ENCODE peak calls at places on chromosomes 7 and 10, in eight cellular contexts. S, D, O, F, V, C, G and M are unnamed samples.

GRCh38 chr7:82428186-82428961 is 15.2 kb downstream of the CACNA2D1 start:
- DNase-seq in V (peak; percentile 72), S (no peak), G (no peak), D (no peak), O (no peak), C (no peak), F (no peak), M (peak; percentile 77)

GRCh38 chr7:144391014-144391413 is 12.5 kb downstream of the NOBOX start:
- DNase-seq in G (no peak), D (no peak), F (no peak), C (no peak), S (no peak), V (no peak), O (no peak), M (no peak)

GRCh38 chr10:70302292-70302691 is 18.5 kb upstream of the NPFFR1 start:
- DNase-seq in D (no peak), C (no peak), G (no peak), S (no peak), F (no peak), V (peak; percentile 34), O (no peak), M (no peak)

GRCh38 chr10:117609095-117609821 is 66.7 kb downstream of the EMX2 start:
- DNase-seq in D (no peak), C (no peak), F (no peak), G (no peak), S (no peak), O (no peak), V (peak; percentile 62), M (peak; percentile 53)

GRCh38 chr7:118731854-118732253 is 507.4 kb downstream of the ANKRD7 start:
- DNase-seq in V (no peak), S (peak; percentile 4), O (no peak), G (no peak), D (peak; percentile 36), C (no peak), F (no peak), M (no peak)

GRCh38 chr7:23593706-23594105 is 3.5 kb upstream of the CCDC126 start:
- DNase-seq in C (no peak), S (no peak), F (no peak), O (no peak), D (peak; percentile 41), V (no peak), G (no peak), M (no peak)

GRCh38 chr7:37100735-37101331 is 347.8 kb downstream of the ELMO1 start:
- DNase-seq in C (no peak), D (no peak), F (no peak), O (no peak), V (no peak), G (no peak), S (no peak), M (no peak)

GRCh38 chr7:123004931-123005330 is 9.4 kb upstream of the TAS2R16 start:
- DNase-seq in S (no peak), F (no peak), D (no peak), C (no peak), G (no peak), O (no peak), V (peak; percentile 70), M (peak; percentile 29)

GRCh38 chr10:15472431-15473400 is 101.6 kb upstream of the FAM171A1 start:
- DNase-seq in C (no peak), F (no peak), V (peak; percentile 85), O (no peak), D (no peak), G (no peak), S (peak; percentile 63), M (peak; percentile 98)

GRCh38 chr10:76111986-76112825 is 680.8 kb downstream of the LRMDA start:
- DNase-seq in D (no peak), O (no peak), V (no peak), C (no peak), G (no peak), F (no peak), S (peak; percentile 73), M (no peak)

GRCh38 chr10:60414111-60414510 is 24.4 kb upstream of the ANK3 start:
- DNase-seq in D (no peak), F (no peak), G (no peak), S (no peak), O (no peak), V (peak; percentile 36), C (no peak), M (no peak)

GRCh38 chr10:60048146-60048545 is 141.8 kb upstream of the CCDC6 start:
- DNase-seq in V (peak; percentile 43), O (no peak), F (no peak), D (no peak), G (no peak), S (peak; percentile 85), C (no peak), M (peak; percentile 15)

GRCh38 chr7:92777993-92778392 is 58.4 kb downstream of the CDK6 start:
- DNase-seq in V (no peak), C (no peak), F (no peak), O (no peak), S (no peak), D (no peak), G (no peak), M (no peak)

GRCh38 chr10:11382187-11382586 is 229.3 kb downstream of the USP6NL start:
- DNase-seq in G (no peak), S (no peak), C (no peak), D (no peak), V (no peak), O (no peak), F (no peak), M (no peak)

GRCh38 chr10:101867931-101868330 is 24.3 kb upstream of the KCNIP2 start:
- DNase-seq in V (peak; percentile 28), O (no peak), F (no peak), D (no peak), C (no peak), G (no peak), S (no peak), M (no peak)

GRCh38 chr7:102993532-102994029 is 80.8 kb downstream of the LRRC17 start:
- DNase-seq in C (no peak), V (peak; percentile 82), S (no peak), D (no peak), G (no peak), F (no peak), O (no peak), M (peak; percentile 85)

GRCh38 chr7:78326189-78326588 is 527.6 kb downstream of the PHTF2 start:
- DNase-seq in F (no peak), O (no peak), V (peak; percentile 36), D (no peak), G (no peak), S (no peak), C (no peak), M (peak; percentile 18)

GRCh38 chr7:68218461-68218860 is 1221.8 kb downstream of the TYW1 start:
- DNase-seq in G (no peak), C (no peak), O (no peak), V (no peak), S (peak; percentile 73), D (no peak), F (no peak), M (no peak)

GRCh38 chr10:119608316-119609155 is 11.8 kb upstream of the TIAL1 start:
- DNase-seq in V (peak; percentile 46), D (peak; percentile 23), O (peak; percentile 62), S (peak; percentile 42), C (no peak), F (no peak), G (peak; percentile 30), M (peak; percentile 32)

GRCh38 chr7:132206594-132206993 is 369.7 kb downstream of the PLXNA4 start:
- DNase-seq in S (no peak), D (no peak), G (no peak), F (no peak), O (no peak), V (no peak), C (no peak), M (no peak)

GRCh38 chr10:3811331-3811870 is 26.4 kb upstream of the KLF6 start:
- DNase-seq in V (peak; percentile 90), F (no peak), O (no peak), D (peak; percentile 70), G (peak; percentile 57), S (no peak), C (no peak), M (peak; percentile 93)

GRCh38 chr7:124071843-124072242 is 39.0 kb upstream of the TMEM229A start:
- DNase-seq in S (no peak), O (no peak), G (no peak), C (no peak), D (no peak), V (no peak), F (no peak), M (no peak)

GRCh38 chr10:62903828-62904227 is 87.7 kb upstream of the EGR2 start:
- DNase-seq in C (no peak), F (no peak), S (no peak), G (no peak), D (no peak), V (peak; percentile 92), O (no peak), M (no peak)

GRCh38 chr10:28171468-28172235 is 131.2 kb downstream of the MPP7 start:
- DNase-seq in D (no peak), S (no peak), C (no peak), V (no peak), G (no peak), F (no peak), O (no peak), M (peak; percentile 46)

GRCh38 chr10:71067098-71067760 is 145.1 kb upstream of the UNC5B start:
- DNase-seq in F (no peak), S (no peak), V (no peak), G (no peak), O (no peak), D (no peak), C (no peak), M (no peak)

GRCh38 chr7:142797342-142797798 is 26.6 kb downstream of the PRSS2 start:
- DNase-seq in O (no peak), F (no peak), D (peak; percentile 38), V (no peak), S (no peak), C (no peak), G (no peak), M (no peak)

GRCh38 chr10:30821994-30822692 is 192.6 kb upstream of the LYZL2 start:
- DNase-seq in F (no peak), G (no peak), V (no peak), D (no peak), C (no peak), O (no peak), S (no peak), M (no peak)

GRCh38 chr10:97498841-97499560 is at the start of gene UBTD1:
- DNase-seq in O (peak; percentile 62), S (peak; percentile 54), V (peak; percentile 33), F (peak; percentile 4), D (no peak), G (peak; percentile 4), C (peak; percentile 21), M (peak; percentile 39)

GRCh38 chr10:99329238-99329890 is at the start of gene CNNM1:
- DNase-seq in D (no peak), G (peak; percentile 16), C (no peak), F (no peak), S (peak; percentile 63), V (peak; percentile 9), O (no peak), M (no peak)

GRCh38 chr7:12655161-12655560 is 32.3 kb upstream of the ARL4A start:
- DNase-seq in C (no peak), G (no peak), F (no peak), S (no peak), D (no peak), O (no peak), V (peak; percentile 35), M (no peak)

GRCh38 chr7:105622114-105622731 is 40.9 kb upstream of the EFCAB10 start:
- DNase-seq in V (no peak), O (no peak), D (no peak), G (no peak), F (no peak), C (no peak), S (no peak), M (no peak)

GRCh38 chr10:84267503-84268126 is 22.8 kb downstream of the RGR start:
- DNase-seq in G (peak; percentile 53), C (peak; percentile 62), V (peak; percentile 75), F (peak; percentile 37), O (no peak), D (peak; percentile 68), S (peak; percentile 67), M (peak; percentile 30)